ENCODE peak calls at places on chromosomes 16 and 17, in five cellular contexts. D is CD4-positive, alpha-beta memory T cell; I is body of pancreas; V is HCT116; Z is cardiac muscle cell. A is an unnamed sample.

GRCh38 chr17:17792551-17793377 is 44.0 kb downstream of the SREBF1 start:
- DNase-seq in D (peak), I (peak), V (no peak), Z (no peak), A (no peak)

GRCh38 chr17:78383725-78384471 is 5.4 kb downstream of the PGS1 start:
- DNase-seq in D (no peak), I (peak), V (no peak), Z (no peak), A (peak)

GRCh38 chr16:77273-77806 is 685 bp upstream of the MPG start:
- DNase-seq in D (peak), I (peak), V (no peak), Z (peak), A (peak)

GRCh38 chr17:60613325-60613724 is 13.3 kb downstream of the PPM1D start:
- DNase-seq in D (no peak), I (no peak), V (no peak), Z (no peak), A (no peak)

GRCh38 chr16:74605332-74605731 is 1.6 kb downstream of the GLG1 start:
- DNase-seq in D (no peak), I (no peak), V (no peak), Z (no peak), A (no peak)

GRCh38 chr17:77783991-77784820 is 174.3 kb upstream of the TNRC6C start:
- DNase-seq in D (peak), I (no peak), V (no peak), Z (no peak), A (no peak)

GRCh38 chr17:20999044-20999573 is 43.7 kb downstream of the USP22 start:
- DNase-seq in D (no peak), I (peak), V (no peak), Z (no peak), A (no peak)

GRCh38 chr17:80187493-80187892 is 17.7 kb downstream of the CARD14 start:
- DNase-seq in D (no peak), I (peak), V (no peak), Z (no peak), A (no peak)

GRCh38 chr16:51382940-51383339 is 231.9 kb upstream of the SALL1 start:
- DNase-seq in D (no peak), I (no peak), V (no peak), Z (no peak), A (no peak)

GRCh38 chr16:51577621-51578303 is 426.7 kb upstream of the SALL1 start:
- DNase-seq in D (no peak), I (no peak), V (no peak), Z (peak), A (no peak)

GRCh38 chr17:2070241-2071023 is 15.5 kb downstream of the HIC1 start:
- DNase-seq in D (no peak), I (no peak), V (no peak), Z (no peak), A (no peak)

GRCh38 chr17:58329035-58329807 is 626 bp upstream of the TSPOAP1 start:
- DNase-seq in D (peak), I (peak), V (no peak), Z (peak), A (peak)

GRCh38 chr16:31536804-31537361 is 9.2 kb downstream of the AHSP start:
- DNase-seq in D (no peak), I (peak), V (no peak), Z (no peak), A (no peak)

GRCh38 chr16:30948087-30948955 is 547 bp upstream of the ORAI3 start:
- DNase-seq in D (no peak), I (peak), V (peak), Z (peak), A (peak)

GRCh38 chr17:44995602-44996001 is 27.5 kb upstream of the C1QL1 start:
- DNase-seq in D (no peak), I (no peak), V (no peak), Z (no peak), A (no peak)

GRCh38 chr17:67362173-67362572 is 4.2 kb downstream of the PSMD12 start:
- DNase-seq in D (no peak), I (no peak), V (no peak), Z (no peak), A (no peak)

GRCh38 chr17:46027326-46028325 is 28.6 kb downstream of the STH start:
- DNase-seq in D (no peak), I (peak), V (no peak), Z (no peak), A (peak)

GRCh38 chr16:10827691-10828341 is 9.2 kb upstream of the TVP23A start:
- DNase-seq in D (no peak), I (peak), V (no peak), Z (no peak), A (no peak)

GRCh38 chr16:67311607-67312449 is 14.7 kb downstream of the KCTD19 start:
- DNase-seq in D (peak), I (peak), V (peak), Z (no peak), A (no peak)

GRCh38 chr17:280901-281300 is 71.7 kb downstream of the RPH3AL start:
- DNase-seq in D (no peak), I (no peak), V (no peak), Z (no peak), A (no peak)

GRCh38 chr17:81543756-81544155 is 8.4 kb downstream of the FAAP100 start:
- DNase-seq in D (no peak), I (no peak), V (no peak), Z (no peak), A (no peak)

GRCh38 chr17:62720126-62720850 is 87.8 kb downstream of the MARCHF10 start:
- DNase-seq in D (peak), I (no peak), V (no peak), Z (no peak), A (no peak)

GRCh38 chr17:33112763-33113162 is 121.1 kb downstream of the SPACA3 start:
- DNase-seq in D (no peak), I (no peak), V (peak), Z (no peak), A (no peak)

GRCh38 chr16:81265658-81266451 is 27.4 kb downstream of the BCO1 start:
- DNase-seq in D (no peak), I (peak), V (no peak), Z (no peak), A (no peak)

GRCh38 chr17:29617125-29617480 is 5.6 kb downstream of the CORO6 start:
- DNase-seq in D (peak), I (peak), V (peak), Z (peak), A (peak)

GRCh38 chr17:76350463-76350862 is 3.3 kb downstream of the PRPSAP1 start:
- DNase-seq in D (no peak), I (no peak), V (no peak), Z (no peak), A (no peak)

GRCh38 chr17:39700148-39700987 is 504 bp downstream of the ERBB2 start:
- DNase-seq in D (no peak), I (no peak), V (no peak), Z (peak), A (no peak)

GRCh38 chr17:39699818-39700147 is at the start of gene ERBB2:
- DNase-seq in D (no peak), I (peak), V (peak), Z (peak), A (no peak)

GRCh38 chr17:39702901-39703893 is 3.3 kb downstream of the ERBB2 start:
- DNase-seq in D (no peak), I (no peak), V (no peak), Z (peak), A (no peak)

GRCh38 chr17:39701784-39702422 is 2.0 kb downstream of the ERBB2 start:
- DNase-seq in D (no peak), I (no peak), V (no peak), Z (no peak), A (no peak)

DNA sequence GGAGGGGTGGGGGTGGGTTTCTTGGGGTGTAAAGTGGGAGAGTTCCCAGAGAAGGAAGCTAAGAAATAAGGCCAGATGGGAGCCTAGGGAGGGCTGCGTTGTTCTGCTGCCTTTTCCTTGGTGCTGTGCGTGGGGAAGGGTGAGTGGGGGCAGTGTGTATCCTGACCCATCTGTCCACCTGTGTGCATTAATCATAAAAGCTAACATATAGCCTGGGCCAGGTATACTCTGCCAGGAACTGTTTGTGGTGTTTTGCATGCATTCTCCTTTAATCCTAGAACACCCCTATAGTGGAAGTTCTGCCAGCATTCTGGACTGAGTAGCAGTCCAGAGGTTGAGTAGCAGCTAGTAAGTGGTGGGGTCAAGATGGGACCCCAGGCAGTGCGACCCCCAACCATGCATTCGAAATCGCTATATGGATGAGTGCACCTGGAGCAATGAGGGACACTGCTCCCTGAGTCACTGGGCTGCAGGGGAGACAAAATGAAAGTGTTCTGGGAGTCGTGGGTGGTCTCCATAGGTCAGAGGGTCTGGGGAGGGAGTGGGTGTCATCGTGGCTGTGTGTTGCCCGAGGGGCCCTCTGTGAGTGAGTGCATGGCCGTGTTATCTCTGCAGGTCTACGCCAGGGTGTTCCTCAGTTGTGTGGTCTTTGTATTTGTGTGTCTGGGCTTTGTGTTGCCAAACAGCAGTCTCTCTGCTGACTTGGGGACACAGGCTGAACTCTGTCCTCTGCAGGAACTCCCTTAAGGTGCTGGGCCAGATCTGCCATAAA is 1.3 kb downstream of the ERBB2 start:
- DNase-seq in D (no peak), I (peak), V (no peak), Z (no peak), A (no peak)
- H3K4me3 ChIP-seq in D (no peak), I (peak), V (peak), Z (peak), A (no peak)

GRCh38 chr16:68384293-68385255 is 63.7 kb downstream of the SMPD3 start:
- DNase-seq in D (no peak), I (no peak), V (no peak), Z (peak), A (no peak)
- H3K4me3 ChIP-seq in D (no peak), I (no peak), V (no peak), Z (no peak), A (no peak)

GRCh38 chr16:24049113-24049512 is 207.0 kb upstream of the CACNG3 start:
- DNase-seq in D (no peak), I (no peak), V (no peak), Z (no peak), A (no peak)
- H3K4me3 ChIP-seq in D (no peak), I (no peak), V (no peak), Z (no peak), A (no peak)

DNA sequence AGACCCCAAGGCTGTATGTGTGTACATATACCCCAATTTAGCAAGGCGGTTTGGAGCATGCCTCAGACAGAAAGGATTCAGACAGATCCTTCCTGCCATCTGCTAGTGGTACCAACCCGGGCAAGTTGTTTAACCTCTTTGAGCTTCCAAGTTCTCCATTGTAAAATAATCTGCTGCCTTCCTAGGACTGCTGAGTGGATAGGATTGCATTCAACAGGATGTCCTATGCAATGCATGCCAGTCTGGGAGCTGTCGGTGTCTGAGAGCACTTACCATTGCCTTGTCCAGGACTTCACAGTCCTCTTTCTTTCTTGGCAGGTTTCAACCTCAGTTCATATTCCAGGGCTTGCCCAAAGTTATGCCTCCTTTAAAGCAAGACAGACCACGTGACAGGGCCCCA is 2.0 kb downstream of the CDH13 start:
- DNase-seq in D (no peak), I (no peak), V (no peak), Z (no peak), A (no peak)
- H3K4me3 ChIP-seq in D (no peak), I (no peak), V (no peak), Z (no peak), A (no peak)

GRCh38 chr17:42181851-42182207 is 887 bp upstream of the KCNH4 start:
- DNase-seq in D (no peak), I (no peak), V (no peak), Z (no peak), A (no peak)

GRCh38 chr17:42179335-42179734 is 1.6 kb downstream of the KCNH4 start:
- DNase-seq in D (no peak), I (no peak), V (no peak), Z (no peak), A (no peak)

GRCh38 chr17:42179911-42180410 is 981 bp downstream of the KCNH4 start:
- DNase-seq in D (peak), I (peak), V (no peak), Z (peak), A (no peak)

GRCh38 chr17:42180922-42181850 is at the start of gene KCNH4:
- DNase-seq in D (peak), I (peak), V (peak), Z (peak), A (peak)

DNA sequence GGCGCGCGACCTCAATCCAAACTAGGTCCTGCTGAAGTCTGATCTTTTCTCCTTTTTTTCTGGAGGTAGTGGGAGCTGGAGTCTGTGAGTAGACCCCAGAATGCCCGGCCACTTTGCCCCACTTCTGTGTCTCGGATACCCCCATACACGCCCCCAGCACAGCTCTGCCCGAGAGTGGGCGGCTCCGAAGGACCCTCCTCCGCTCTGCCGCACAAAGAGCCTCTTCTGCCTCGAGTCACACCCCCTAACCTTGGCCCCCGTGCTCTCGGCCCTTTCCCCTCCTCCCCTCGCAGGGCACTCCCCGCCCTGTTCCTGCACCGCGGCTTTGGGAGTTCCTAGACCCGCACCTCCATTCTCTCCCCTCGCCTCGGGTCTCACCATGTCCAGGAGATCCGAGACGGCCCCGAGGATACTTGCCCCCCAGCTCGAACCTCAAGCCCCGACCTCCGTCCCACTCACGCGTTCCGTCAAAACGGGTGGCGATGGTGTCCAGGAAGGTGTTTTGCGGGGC is 476 bp downstream of the KCNH4 start:
- DNase-seq in D (peak), I (no peak), V (no peak), Z (no peak), A (no peak)
- H3K4me3 ChIP-seq in D (no peak), I (no peak), V (no peak), Z (peak), A (peak)